ENCODE peak calls at places on chromosomes 2 and 18, in four cellular contexts. S is astrocyte, Z is OCI-LY7, M is neuronal stem cell. X is an unnamed sample.

GRCh38 chr2:237280235-237280634 is 133.7 kb downstream of the COL6A3 start:
- DNase-seq in S (peak), Z (no peak), M (no peak), X (peak)

GRCh38 chr2:199261221-199261620 is 196.5 kb downstream of the SATB2 start:
- DNase-seq in S (peak), Z (no peak), M (no peak), X (peak)

GRCh38 chr2:152055366-152056108 is 43.3 kb downstream of the CACNB4 start:
- DNase-seq in S (peak), Z (no peak), M (no peak), X (peak)

GRCh38 chr2:46569061-46569560 is 89.7 kb downstream of the TMEM247 start:
- DNase-seq in S (peak), Z (peak), M (no peak), X (no peak)

GRCh38 chr2:7182525-7182924 is 265.3 kb downstream of the RNF144A start:
- DNase-seq in S (no peak), Z (no peak), M (no peak), X (no peak)

GRCh38 chr18:64692826-64693225 is 543.9 kb upstream of the LINC00305 start:
- DNase-seq in S (no peak), Z (no peak), M (no peak), X (no peak)

GRCh38 chr2:88199912-88200682 is 30.0 kb downstream of the THNSL2 start:
- DNase-seq in S (no peak), Z (no peak), M (peak), X (peak)

GRCh38 chr2:158656492-158657190 is 138.5 kb upstream of the DAPL1 start:
- DNase-seq in S (no peak), Z (no peak), M (no peak), X (no peak)

GRCh38 chr2:85420743-85421705 is 2.5 kb downstream of the SH2D6 start:
- DNase-seq in S (peak), Z (peak), M (peak), X (peak)
- H3K4me2 ChIP-seq in S (peak), Z (peak), M (no peak), X (peak)

GRCh38 chr2:241637233-241638062 is at the start of gene ATG4B:
- DNase-seq in S (peak), Z (peak), M (peak), X (peak)
- H2AFZ ChIP-seq in S (peak), Z (peak), M (peak), X (peak)

GRCh38 chr2:188979730-188980123 is 5.6 kb downstream of the COL3A1 start:
- DNase-seq in S (no peak), Z (no peak), M (no peak), X (no peak)

GRCh38 chr2:188984126-188984525 is 10.0 kb downstream of the COL3A1 start:
- DNase-seq in S (peak), Z (no peak), M (no peak), X (peak)

GRCh38 chr2:188986839-188987238 is 12.7 kb downstream of the COL3A1 start:
- DNase-seq in S (peak), Z (no peak), M (no peak), X (peak)

GRCh38 chr2:188983427-188984101 is 9.4 kb downstream of the COL3A1 start:
- DNase-seq in S (peak), Z (peak), M (no peak), X (peak)

GRCh38 chr2:188984680-188985079 is 10.5 kb downstream of the COL3A1 start:
- DNase-seq in S (peak), Z (no peak), M (no peak), X (peak)
- H3K4me2 ChIP-seq in S (peak), Z (no peak), M (no peak), X (peak)

DNA sequence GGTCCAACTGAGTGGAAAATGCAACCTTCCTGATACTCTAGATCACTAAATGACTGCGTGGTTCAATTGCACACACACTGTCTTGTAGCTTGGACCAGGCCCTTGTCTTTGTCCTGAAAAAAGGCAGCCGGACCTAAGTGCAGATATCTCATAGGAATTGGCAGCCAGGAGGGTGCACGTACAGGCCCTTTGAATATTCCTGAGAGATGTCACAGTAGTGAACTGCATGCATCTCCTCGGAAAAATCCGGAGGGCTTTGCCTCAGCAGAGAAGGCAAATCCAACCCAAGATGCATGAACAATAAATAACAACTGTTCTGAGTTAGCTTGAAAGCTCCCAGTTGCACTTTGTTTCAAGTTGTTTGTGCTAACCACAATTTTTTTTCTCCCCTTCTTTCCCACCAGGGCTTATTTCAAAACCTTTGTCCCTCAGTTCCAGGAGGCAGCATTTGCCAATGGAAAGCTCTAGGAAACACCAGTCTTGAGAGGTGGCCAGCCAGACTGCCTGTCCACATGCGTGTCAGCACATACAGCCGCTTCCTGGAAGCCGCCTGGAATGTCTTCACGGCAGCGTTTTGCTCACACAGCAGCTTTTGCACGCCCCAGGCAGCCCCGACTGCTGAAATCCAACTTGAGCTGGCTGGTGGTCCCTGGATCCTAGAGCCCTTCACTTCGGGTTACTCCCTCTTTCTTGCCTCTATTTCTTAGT is 54.5 kb upstream of the FOSL2 start:
- DNase-seq in S (peak), Z (no peak), M (no peak), X (peak)
- H2AFZ ChIP-seq in S (peak), Z (no peak), M (peak), X (peak)

GRCh38 chr2:224523626-224524577 is 61.3 kb downstream of the CUL3 start:
- DNase-seq in S (peak), Z (peak), M (no peak), X (no peak)

GRCh38 chr2:224513991-224514390 is 71.2 kb downstream of the CUL3 start:
- DNase-seq in S (peak), Z (no peak), M (no peak), X (peak)

GRCh38 chr2:224518806-224519580 is 66.2 kb downstream of the CUL3 start:
- DNase-seq in S (peak), Z (peak), M (no peak), X (peak)

GRCh38 chr2:224520064-224520463 is 65.1 kb downstream of the CUL3 start:
- DNase-seq in S (peak), Z (peak), M (no peak), X (peak)

DNA sequence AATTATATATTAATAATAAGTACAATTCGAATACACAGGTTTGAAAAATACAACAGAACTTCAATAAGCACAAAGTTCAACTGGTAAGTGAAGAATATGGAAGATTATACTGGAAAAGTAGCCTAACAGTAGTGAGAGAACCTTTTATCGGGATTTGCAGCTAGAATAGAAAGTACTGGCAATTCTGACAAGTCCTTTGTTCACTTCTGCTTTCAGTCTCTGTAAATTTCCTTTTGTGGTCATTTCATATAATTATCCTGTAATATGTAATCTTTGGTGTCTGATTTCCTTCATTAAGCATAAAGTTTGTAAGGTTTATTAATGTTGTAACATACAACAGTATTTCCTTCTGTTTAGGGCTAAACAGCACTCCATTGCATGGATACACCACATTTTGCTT is 67.2 kb downstream of the CUL3 start:
- DNase-seq in S (no peak), Z (peak), M (no peak), X (peak)
- H3K4me2 ChIP-seq in S (no peak), Z (peak), M (no peak), X (peak)

DNA sequence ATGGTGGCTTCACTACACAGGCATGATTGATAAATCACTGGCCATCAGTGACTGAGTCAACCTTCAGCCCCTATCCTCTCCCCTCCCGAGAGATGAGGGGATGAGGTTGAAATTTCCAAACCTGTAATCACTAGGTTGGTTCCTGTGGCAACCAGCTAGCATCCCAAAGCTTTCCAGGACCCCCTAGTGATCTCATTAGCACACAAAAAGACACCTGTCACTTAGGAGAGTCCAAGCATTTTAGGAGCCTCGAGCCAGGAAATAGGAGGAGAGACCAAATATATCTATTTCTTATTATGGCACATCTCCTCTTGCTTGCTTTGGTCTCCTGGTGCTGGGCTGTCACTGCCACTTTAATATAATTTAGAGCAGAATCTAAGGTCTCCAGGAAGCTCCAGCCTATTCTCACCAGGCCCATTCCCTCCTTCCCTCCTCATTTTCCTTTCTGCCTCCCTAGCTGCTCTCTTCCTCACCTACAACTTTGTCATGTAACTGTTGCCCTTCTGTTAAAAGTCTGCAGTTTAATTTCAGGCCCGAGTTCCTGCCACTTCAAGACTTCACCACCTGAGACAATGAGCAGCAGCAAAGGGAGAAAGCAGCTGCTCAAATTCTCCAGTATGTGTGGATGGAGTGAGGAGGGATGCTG is 33.2 kb upstream of the NAB1 start:
- DNase-seq in S (no peak), Z (no peak), M (no peak), X (no peak)
- H2AFZ ChIP-seq in S (no peak), Z (no peak), M (no peak), X (no peak)

GRCh38 chr2:219642465-219643083 is 15.1 kb downstream of the SLC4A3 start:
- DNase-seq in S (peak), Z (peak), M (peak), X (peak)

GRCh38 chr2:219643084-219643473 is 15.6 kb downstream of the SLC4A3 start:
- DNase-seq in S (no peak), Z (no peak), M (no peak), X (no peak)

GRCh38 chr2:219643788-219644398 is 16.5 kb downstream of the SLC4A3 start:
- DNase-seq in S (no peak), Z (no peak), M (no peak), X (no peak)

GRCh38 chr2:219641390-219642063 is 14.1 kb downstream of the SLC4A3 start:
- DNase-seq in S (no peak), Z (no peak), M (no peak), X (no peak)

DNA sequence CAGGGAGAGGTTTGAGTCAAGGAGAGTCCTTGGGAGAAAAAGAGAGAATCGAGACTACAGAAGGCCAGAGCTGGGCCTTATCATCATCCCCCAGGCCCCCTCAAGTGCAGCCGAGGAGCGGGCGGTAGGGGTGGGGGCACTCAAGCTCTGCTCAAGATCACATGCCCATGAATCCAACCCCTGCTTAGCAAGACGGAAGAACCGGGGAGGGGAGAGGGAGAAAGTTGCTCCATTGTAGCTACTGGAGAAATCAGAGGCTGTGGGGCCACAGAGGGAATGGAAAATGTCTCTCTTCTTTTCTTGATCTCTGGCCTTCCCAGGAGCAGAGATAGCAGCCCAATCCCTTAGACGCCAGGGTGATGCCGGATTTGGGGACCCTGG is 14.6 kb downstream of the SLC4A3 start:
- DNase-seq in S (no peak), Z (no peak), M (no peak), X (peak)
- H3K4me2 ChIP-seq in S (peak), Z (peak), M (no peak), X (peak)

X was measured in GM23248.